ENCODE peak calls at places on chromosomes 12 and 14, in nine cellular contexts. J is fibroblast of pulmonary artery; N is psoas muscle; I is ovary; K is heart left ventricle; R is HCT116; H is IMR-90; P is cardiac fibroblast; F is CD8-positive, alpha-beta T cell. L is an unnamed sample.

GRCh38 chr12:50283924-50284236 is 560 bp upstream of the LIMA1 start:
- DNase-seq in P (no peak), F (no peak), R (no peak), H (no peak), I (no peak), J (peak; percentile 43), N (no peak), K (no peak), L (no peak)

GRCh38 chr12:6828671-6829531 is 694 bp downstream of the P3H3 start:
- DNase-seq in I (peak; percentile 69), F (peak; percentile 41), R (no peak), H (peak; percentile 50), J (peak; percentile 45), K (peak; percentile 58), N (no peak), P (peak; percentile 56), L (peak; percentile 82)

GRCh38 chr14:104973215-104974145 is 4.7 kb downstream of the AHNAK2 start:
- DNase-seq in I (peak; percentile 86), F (no peak), K (peak; percentile 69), P (peak; percentile 96), H (peak; percentile 94), N (peak; percentile 87), R (peak; percentile 98), J (peak; percentile 95), L (peak; percentile 99)

GRCh38 chr12:24381790-24382189 is 432.3 kb upstream of the SOX5 start:
- DNase-seq in I (no peak), N (no peak), P (no peak), R (no peak), J (no peak), F (no peak), H (peak; percentile 32), K (no peak), L (no peak)

GRCh38 chr14:93655078-93655750 is 133.1 kb downstream of the PRIMA1 start:
- DNase-seq in I (peak; percentile 20), F (no peak), K (no peak), R (peak; percentile 48), H (peak; percentile 35), J (peak; percentile 58), P (peak; percentile 56), N (no peak), L (no peak)

GRCh38 chr14:77004711-77005460 is 23.6 kb downstream of the IRF2BPL start:
- DNase-seq in I (no peak), H (no peak), J (no peak), F (no peak), R (no peak), K (peak; percentile 17), N (no peak), P (peak; percentile 23), L (no peak)

GRCh38 chr12:50533203-50533584 is 28.4 kb downstream of the DIP2B start:
- DNase-seq in I (no peak), H (no peak), J (peak; percentile 41), F (no peak), N (no peak), K (no peak), P (no peak), R (no peak), L (no peak)

GRCh38 chr14:97798204-97798603 is 1001.0 kb downstream of the VRK1 start:
- DNase-seq in P (no peak), K (no peak), H (no peak), N (no peak), R (no peak), F (no peak), J (no peak), I (no peak), L (no peak)

GRCh38 chr12:92546259-92546825 is 156.4 kb upstream of the PLEKHG7 start:
- DNase-seq in J (no peak), I (no peak), R (no peak), N (no peak), P (no peak), F (no peak), K (no peak), H (no peak), L (no peak)

GRCh38 chr14:87059060-87059827 is 933.7 kb downstream of the GALC start:
- DNase-seq in R (no peak), P (no peak), J (no peak), F (no peak), K (no peak), N (no peak), H (no peak), I (no peak), L (no peak)

GRCh38 chr14:101301011-101301410 is 260.3 kb upstream of the DIO3 start:
- DNase-seq in J (no peak), H (no peak), N (no peak), F (no peak), P (no peak), K (no peak), I (no peak), R (no peak), L (no peak)

GRCh38 chr12:124673881-124674617 is 106.6 kb upstream of the NCOR2 start:
- DNase-seq in J (no peak), H (no peak), I (no peak), F (no peak), R (no peak), K (no peak), P (no peak), N (peak; percentile 38), L (no peak)

GRCh38 chr12:108973753-108974152 is 47.1 kb downstream of the SVOP start:
- DNase-seq in P (no peak), R (no peak), F (no peak), K (no peak), I (no peak), H (no peak), J (no peak), N (no peak), L (no peak)

GRCh38 chr12:49974231-49974675 is 1.5 kb downstream of the AQP6 start:
- DNase-seq in I (peak; percentile 63), P (peak; percentile 73), N (peak; percentile 79), J (peak; percentile 82), R (no peak), K (peak; percentile 80), H (peak; percentile 64), F (no peak), L (peak; percentile 68)

DNA sequence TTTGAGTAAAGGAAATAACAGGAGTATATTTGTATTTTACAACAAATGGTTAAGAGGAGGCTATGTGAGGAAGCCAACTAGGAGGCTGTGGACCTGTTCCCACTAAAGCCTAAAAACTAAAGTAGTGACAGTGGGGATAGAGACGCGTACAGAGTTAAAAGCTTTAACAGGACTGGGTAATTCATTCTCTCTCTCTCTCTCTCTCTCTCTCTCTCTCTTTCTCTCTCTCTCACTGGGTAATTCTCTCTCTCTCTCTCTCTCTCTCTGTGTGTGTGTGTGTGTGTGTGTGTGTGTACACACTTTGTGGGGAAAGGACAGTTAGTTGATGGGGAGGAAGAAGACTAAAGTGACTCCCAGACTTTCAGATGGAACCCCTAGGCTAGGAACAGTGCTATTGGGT is 16.3 kb downstream of the ERC1 start:
- DNase-seq in I (no peak), K (no peak), R (no peak), N (no peak), F (no peak), P (no peak), J (no peak), H (no peak), L (no peak)
- H3K4me3 ChIP-seq in I (no peak overlapping the region), K (no peak overlapping the region), R (no peak overlapping the region), N (no peak overlapping the region), F (no peak overlapping the region), P (no peak overlapping the region), J (no peak overlapping the region), H (no peak overlapping the region), L (no peak overlapping the region)

DNA sequence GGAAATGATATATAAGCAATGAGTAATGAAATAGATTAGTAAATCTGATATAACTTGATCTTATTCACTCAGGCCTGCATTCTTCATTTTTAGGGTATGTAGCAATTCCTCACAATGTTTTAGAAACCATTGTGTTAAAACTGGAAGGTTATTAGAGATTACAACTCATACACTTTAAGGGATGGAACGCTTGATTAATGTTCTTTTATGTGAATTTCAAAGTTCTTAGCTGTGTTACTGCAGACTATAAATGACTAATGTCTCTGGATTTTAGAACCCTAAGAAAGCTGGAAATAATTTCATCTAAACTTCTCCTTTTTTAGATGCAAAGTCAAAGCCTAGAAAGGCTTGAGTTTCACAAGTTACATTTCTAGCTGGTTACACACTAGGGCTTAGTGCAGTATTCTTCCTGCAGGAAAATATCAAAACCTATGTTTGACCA is 148.2 kb upstream of the CLEC14A start:
- DNase-seq in F (no peak), K (no peak), H (peak; percentile 90), I (no peak), R (no peak), P (peak; percentile 90), N (no peak), J (peak; percentile 81), L (peak; percentile 82)
- TF ChIP-seq CTCF in F (no peak), K (no peak), H (no peak), I (no peak), R (no peak), P (no peak), N (no peak), J (no peak), L (no peak)

DNA sequence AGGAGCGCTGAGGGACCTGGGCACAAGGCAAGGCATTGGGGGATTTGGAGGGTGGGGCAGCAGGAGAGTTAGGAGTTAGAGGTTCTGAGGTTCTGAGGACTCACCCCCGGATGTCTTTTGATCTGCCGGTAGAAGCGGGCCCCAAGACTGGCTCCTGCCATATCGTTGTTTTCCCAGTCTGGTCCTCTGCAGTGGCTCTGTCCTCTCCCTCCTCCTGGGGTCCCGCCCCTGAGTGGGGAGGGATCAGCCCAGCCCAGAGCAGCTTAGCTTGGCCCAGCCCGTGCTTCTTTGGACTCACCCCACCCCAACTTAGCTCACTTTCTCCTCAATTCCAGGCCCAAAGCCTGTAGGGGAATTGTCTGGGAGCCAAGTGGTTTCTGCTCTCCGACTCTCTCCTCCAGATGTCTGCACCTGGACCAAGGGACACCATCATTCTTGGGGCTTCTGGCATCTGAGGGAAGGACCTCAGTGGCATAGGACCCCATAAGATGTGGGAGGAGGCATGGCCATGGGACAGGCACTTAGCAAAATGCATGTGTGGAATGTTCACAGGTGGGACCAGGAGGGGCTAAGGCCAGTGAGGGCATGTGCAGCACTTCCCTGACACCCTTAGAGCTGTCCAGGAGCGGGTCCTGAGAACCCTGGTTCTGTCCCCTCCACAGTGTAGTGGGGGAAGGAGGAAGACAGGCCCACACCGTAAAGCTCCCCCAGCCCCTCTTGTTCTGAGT is 7.6 kb downstream of the SHMT2 start:
- DNase-seq in N (peak; percentile 63), H (no peak), K (peak; percentile 83), J (no peak), P (peak; percentile 62), F (peak; percentile 10), R (no peak), I (no peak), L (peak; percentile 67)
- H3K4me3 ChIP-seq in N (peak overlapping the region; percentile 45), H (no peak overlapping the region), K (peak overlapping the region; percentile 59), J (no peak overlapping the region), P (peak overlapping the region; percentile 72), F (no peak overlapping the region), R (no peak overlapping the region), I (no peak overlapping the region), L (no peak overlapping the region)

GRCh38 chr12:115730975-115731541 is 546.4 kb downstream of the MED13L start:
- DNase-seq in R (no peak), N (no peak), I (no peak), H (no peak), J (no peak), K (no peak), P (no peak), F (no peak), L (no peak)
- TF ChIP-seq CTCF in R (no peak), N (no peak), I (no peak), H (no peak), J (no peak), K (no peak), P (no peak), F (no peak), L (no peak)

L was measured in foreskin fibroblast.